ENCODE peak calls at places on chromosomes 5 and 9, in six cellular contexts. S, Q, P, G, O and V are unnamed samples.

GRCh38 chr5:180352976-180353225 is 235 bp downstream of the GFPT2 start:
- DNase-seq in S (no peak), Q (no peak), P (no peak), G (no peak), O (peak; percentile 57), V (no peak)

GRCh38 chr9:134891016-134891589 is 10.5 kb downstream of the FCN2 start:
- DNase-seq in S (no peak), Q (no peak), P (no peak), G (no peak), O (no peak), V (no peak)

GRCh38 chr5:125719681-125720676 is 703.2 kb upstream of the GRAMD2B start:
- DNase-seq in S (no peak), Q (no peak), P (peak; percentile 56), G (no peak), O (no peak), V (no peak)

GRCh38 chr9:37583522-37584121 is 7.4 kb upstream of the FBXO10 start:
- DNase-seq in S (no peak), Q (no peak), P (no peak), G (no peak), O (no peak), V (no peak)

GRCh38 chr9:21611896-21612295 is 129.8 kb upstream of the IFNE start:
- DNase-seq in S (no peak), Q (no peak), P (no peak), G (no peak), O (no peak), V (no peak)

GRCh38 chr5:134004626-134005414 is at the start of gene VDAC1:
- DNase-seq in S (peak; percentile 81), Q (peak; percentile 78), P (peak; percentile 89), G (peak; percentile 84), O (peak; percentile 98), V (peak; percentile 96)

GRCh38 chr9:113990975-113991471 is 87.1 kb downstream of the AMBP start:
- DNase-seq in S (no peak), Q (no peak), P (no peak), G (no peak), O (no peak), V (no peak)

GRCh38 chr9:122053951-122054350 is 39.2 kb downstream of the TTLL11 start:
- DNase-seq in S (no peak), Q (no peak), P (peak; percentile 17), G (no peak), O (no peak), V (no peak)

GRCh38 chr5:6832994-6833393 is 119.8 kb downstream of the TENT4A start:
- DNase-seq in S (no peak), Q (peak; percentile 23), P (no peak), G (no peak), O (no peak), V (no peak)

GRCh38 chr9:117887383-117887782 is 183.2 kb downstream of the TLR4 start:
- DNase-seq in S (no peak), Q (no peak), P (no peak), G (no peak), O (no peak), V (no peak)

GRCh38 chr9:19748278-19749126 is 40.3 kb downstream of the SLC24A2 start:
- DNase-seq in S (no peak), Q (no peak), P (no peak), G (no peak), O (no peak), V (no peak)

GRCh38 chr9:8451146-8451545 is 651.6 kb upstream of the DMAC1 start:
- DNase-seq in S (no peak), Q (no peak), P (no peak), G (no peak), O (no peak), V (no peak)

GRCh38 chr9:95942016-95942415 is 66.5 kb downstream of the ERCC6L2 start:
- DNase-seq in S (no peak), Q (no peak), P (no peak), G (no peak), O (no peak), V (no peak)

GRCh38 chr5:136011427-136012001 is 17.3 kb upstream of the TGFBI start:
- DNase-seq in S (no peak), Q (no peak), P (peak; percentile 87), G (no peak), O (no peak), V (no peak)

GRCh38 chr5:15926586-15926985 is 253.0 kb downstream of the MARCHF11 start:
- DNase-seq in S (no peak), Q (no peak), P (no peak), G (no peak), O (no peak), V (no peak)

GRCh38 chr5:44565872-44566271 is 176.7 kb upstream of the FGF10 start:
- DNase-seq in S (no peak), Q (no peak), P (no peak), G (no peak), O (no peak), V (no peak)

GRCh38 chr9:124780060-124780756 is 3.3 kb downstream of the OLFML2A start:
- DNase-seq in S (peak; percentile 13), Q (peak; percentile 23), P (no peak), G (peak; percentile 51), O (peak; percentile 5), V (peak; percentile 10)

GRCh38 chr9:534886-535285 is 306.6 kb upstream of the DMRT1 start:
- DNase-seq in S (peak; percentile 45), Q (peak; percentile 22), P (no peak), G (no peak), O (no peak), V (no peak)

GRCh38 chr5:114305402-114306207 is 56.3 kb upstream of the KCNN2 start:
- DNase-seq in S (no peak), Q (no peak), P (peak; percentile 32), G (no peak), O (peak; percentile 20), V (peak; percentile 16)

GRCh38 chr5:139650031-139650688 is 2.0 kb downstream of the CXXC5 start:
- DNase-seq in S (peak; percentile 55), Q (peak; percentile 58), P (peak; percentile 39), G (no peak), O (peak; percentile 61), V (no peak)

GRCh38 chr5:151054713-151055112 is 26.1 kb downstream of the TNIP1 start:
- DNase-seq in S (peak; percentile 79), Q (no peak), P (no peak), G (no peak), O (no peak), V (no peak)

GRCh38 chr9:23945897-23946296 is 119.9 kb upstream of the ELAVL2 start:
- DNase-seq in S (no peak), Q (no peak), P (no peak), G (no peak), O (no peak), V (no peak)

GRCh38 chr5:163976691-163977090 is 471.3 kb downstream of the MAT2B start:
- DNase-seq in S (no peak), Q (no peak), P (no peak), G (no peak), O (no peak), V (no peak)

DNA sequence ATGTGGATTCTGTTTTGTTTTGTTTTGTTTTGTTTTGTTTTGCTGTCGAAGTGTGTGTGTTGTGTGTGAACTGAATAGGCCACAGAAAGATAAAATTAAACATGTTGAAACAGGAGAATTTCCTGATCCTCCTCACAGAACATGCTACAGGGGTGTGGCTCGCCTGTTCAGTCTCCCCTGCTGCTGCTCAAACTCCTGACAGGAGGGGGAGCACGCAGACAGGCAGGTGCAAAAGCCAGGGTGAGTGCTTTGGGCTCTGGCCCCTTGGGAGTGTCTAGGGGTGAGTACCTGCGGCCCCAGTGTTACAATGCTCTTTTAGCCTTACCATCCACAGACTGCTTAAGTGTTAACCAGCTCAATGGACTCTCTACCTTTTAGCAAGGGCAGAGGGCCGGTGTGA is 473.5 kb downstream of the MAT2B start:
- DNase-seq in S (no peak), Q (no peak), P (no peak), G (no peak), O (no peak), V (no peak)
- TF ChIP-seq CTCF in S (no peak), Q (no peak), P (no peak), G (no peak), O (no peak), V (peak; percentile 18)

GRCh38 chr5:1006656-1007071 is 1.9 kb upstream of the NKD2 start:
- DNase-seq in S (peak; percentile 5), Q (peak; percentile 5), P (no peak), G (peak; percentile 8), O (peak; percentile 45), V (no peak)

GRCh38 chr5:1005904-1006655 is 2.5 kb upstream of the NKD2 start:
- DNase-seq in S (peak; percentile 5), Q (peak; percentile 4), P (no peak), G (peak; percentile 11), O (peak; percentile 35), V (no peak)

GRCh38 chr5:1007681-1008450 is 736 bp upstream of the NKD2 start:
- DNase-seq in S (peak; percentile 8), Q (peak; percentile 3), P (no peak), G (peak; percentile 15), O (peak; percentile 39), V (no peak)

GRCh38 chr5:1008451-1009358 is at the start of gene NKD2:
- DNase-seq in S (peak; percentile 10), Q (peak; percentile 9), P (no peak), G (peak; percentile 29), O (peak; percentile 90), V (peak; percentile 79)

GRCh38 chr5:1007221-1007680 is 1.4 kb upstream of the NKD2 start:
- DNase-seq in S (peak; percentile 4), Q (no peak), P (no peak), G (peak; percentile 13), O (peak; percentile 35), V (no peak)
- TF ChIP-seq CTCF in S (no peak), Q (no peak), P (no peak), G (no peak), O (no peak), V (no peak)

DNA sequence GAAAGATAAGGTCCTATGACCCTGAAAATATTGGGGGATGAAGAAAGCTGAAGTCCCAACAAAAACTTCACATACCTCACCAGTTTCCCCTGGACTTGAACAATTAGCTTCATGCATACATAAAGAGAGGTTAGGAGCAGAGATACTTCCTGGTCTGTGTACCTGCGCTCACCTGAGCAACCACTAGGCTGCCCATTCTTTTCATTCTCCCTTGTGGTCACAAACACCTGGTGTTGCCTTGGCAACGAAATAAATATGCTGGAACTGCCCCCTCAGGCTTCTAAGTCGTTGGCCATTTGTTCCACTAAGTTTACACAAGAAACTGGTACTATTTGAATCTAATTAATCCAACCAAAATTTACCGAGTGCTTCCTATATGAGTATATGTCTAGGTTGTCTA is 18.1 kb downstream of the OTP start:
- DNase-seq in S (no peak), Q (no peak), P (no peak), G (no peak), O (no peak), V (no peak)
- TF ChIP-seq CTCF in S (no peak), Q (no peak), P (no peak), G (no peak), O (no peak), V (no peak)

GRCh38 chr9:126482361-126483044 is 131.2 kb upstream of the LMX1B start:
- DNase-seq in S (no peak), Q (peak; percentile 52), P (peak; percentile 93), G (no peak), O (no peak), V (no peak)
- TF ChIP-seq CTCF in S (no peak), Q (no peak), P (peak; percentile 34), G (no peak), O (no peak), V (no peak)

GRCh38 chr5:82494942-82495341 is 216.8 kb upstream of the RPS23 start:
- DNase-seq in S (no peak), Q (no peak), P (no peak), G (no peak), O (no peak), V (no peak)
- TF ChIP-seq CTCF in S (no peak), Q (no peak), P (peak; percentile 23), G (no peak), O (no peak), V (no peak)